ENCODE peak calls at places on chromosomes 12 and 14, in four cellular contexts. One of them, this sample, is unnamed.

GRCh38 chr12:26028953-26029740 is 70.7 kb downstream of the RASSF8 start:
- DNase-seq in B cell: peak; percentile 45
- DNase-seq in right atrium auricular region: no peak
- DNase-seq in AG04450: peak; percentile 26
- DNase-seq in this sample: no peak

GRCh38 chr12:116551952-116552749 is 7.0 kb upstream of the MAP1LC3B2 start:
- DNase-seq in B cell: no peak
- DNase-seq in right atrium auricular region: no peak
- DNase-seq in AG04450: no peak
- DNase-seq in this sample: no peak

GRCh38 chr12:92028039-92028709 is 117.5 kb downstream of the BTG1 start:
- DNase-seq in B cell: no peak
- DNase-seq in right atrium auricular region: no peak
- DNase-seq in AG04450: no peak
- DNase-seq in this sample: peak; percentile 10

GRCh38 chr14:49720744-49721143 is 27.8 kb downstream of the KLHDC1 start:
- DNase-seq in B cell: no peak
- DNase-seq in right atrium auricular region: no peak
- DNase-seq in AG04450: no peak
- DNase-seq in this sample: no peak

GRCh38 chr12:105554223-105554678 is 223.8 kb downstream of the C12orf75 start:
- DNase-seq in B cell: no peak
- DNase-seq in right atrium auricular region: no peak
- DNase-seq in AG04450: no peak
- DNase-seq in this sample: no peak

GRCh38 chr14:101636081-101636560 is 74.8 kb downstream of the DIO3 start:
- DNase-seq in B cell: no peak
- DNase-seq in right atrium auricular region: no peak
- DNase-seq in AG04450: no peak
- DNase-seq in this sample: no peak

GRCh38 chr14:82642425-82642824 is 1108.8 kb upstream of the SEL1L start:
- DNase-seq in B cell: no peak
- DNase-seq in right atrium auricular region: no peak
- DNase-seq in AG04450: no peak
- DNase-seq in this sample: no peak

GRCh38 chr14:76647699-76648298 is 113.5 kb upstream of the VASH1 start:
- DNase-seq in B cell: peak; percentile 31
- DNase-seq in right atrium auricular region: no peak
- DNase-seq in AG04450: peak; percentile 23
- DNase-seq in this sample: peak; percentile 23

GRCh38 chr12:101969-102878 is 35.7 kb downstream of the IQSEC3 start:
- DNase-seq in B cell: no peak
- DNase-seq in right atrium auricular region: no peak
- DNase-seq in AG04450: no peak
- DNase-seq in this sample: no peak

This sample was measured in AG09309.